ENCODE peak calls at places on chromosomes 11 and 22, in seven cellular contexts. V is H1, Y is IMR-90, D is neuronal stem cell, A is mesenchymal stem cell, U is H9, T is trophoblast cell. Z is an unnamed sample.

GRCh38 chr11:111663820-111664219 is 61.6 kb downstream of the SIK2 start:
- DNase-seq in V (no peak), Y (no peak), D (no peak), A (no peak), U (no peak), T (no peak), Z (peak)

GRCh38 chr11:128311742-128312719 is 275.3 kb downstream of the ETS1 start:
- DNase-seq in V (no peak), Y (no peak), D (no peak), A (no peak), U (no peak), T (no peak), Z (no peak)

GRCh38 chr22:44182591-44183588 is 2.2 kb downstream of the PARVG start:
- DNase-seq in V (no peak), Y (no peak), D (no peak), A (no peak), U (no peak), T (no peak), Z (no peak)

GRCh38 chr11:19742595-19743292 is 30.1 kb downstream of the NAV2 start:
- DNase-seq in V (peak), Y (peak), D (peak), A (peak), U (peak), T (peak), Z (peak)

GRCh38 chr11:128516467-128516778 is 70.9 kb downstream of the ETS1 start:
- DNase-seq in V (no peak), Y (no peak), D (no peak), A (no peak), U (no peak), T (no peak), Z (no peak)

GRCh38 chr11:75230621-75231020 is 10.0 kb upstream of the TPBGL start:
- DNase-seq in V (no peak), Y (no peak), D (no peak), A (no peak), U (no peak), T (no peak), Z (no peak)

GRCh38 chr22:22692707-22693530 is 48.5 kb downstream of the GGTLC2 start:
- DNase-seq in V (no peak), Y (peak), D (peak), A (no peak), U (peak), T (peak), Z (peak)

GRCh38 chr11:93249437-93250210 is 51.8 kb upstream of the SLC36A4 start:
- DNase-seq in V (no peak), Y (no peak), D (no peak), A (no peak), U (no peak), T (no peak), Z (peak)

GRCh38 chr11:122229611-122230386 is 113.8 kb upstream of the BLID start:
- DNase-seq in V (peak), Y (no peak), D (peak), A (no peak), U (peak), T (no peak), Z (no peak)

GRCh38 chr22:35868938-35869337 is 151.3 kb downstream of the APOL5 start:
- DNase-seq in V (no peak), Y (peak), D (peak), A (no peak), U (no peak), T (no peak), Z (peak)

GRCh38 chr22:39130892-39131855 is 21.3 kb downstream of the CBX7 start:
- DNase-seq in V (no peak), Y (peak), D (peak), A (peak), U (peak), T (no peak), Z (no peak)

GRCh38 chr11:66892926-66893325 is 36.1 kb downstream of the LRFN4 start:
- DNase-seq in V (no peak), Y (peak), D (no peak), A (peak), U (no peak), T (no peak), Z (no peak)

GRCh38 chr11:61004037-61004641 is 32.7 kb downstream of the CD6 start:
- DNase-seq in V (no peak), Y (peak), D (no peak), A (no peak), U (no peak), T (no peak), Z (no peak)

GRCh38 chr11:46291441-46292143 is 14.1 kb downstream of the CREB3L1 start:
- DNase-seq in V (no peak), Y (peak), D (no peak), A (peak), U (no peak), T (no peak), Z (no peak)

GRCh38 chr11:102368472-102368871 is 21.5 kb downstream of the BIRC2 start:
- DNase-seq in V (no peak), Y (no peak), D (no peak), A (no peak), U (no peak), T (no peak), Z (no peak)

GRCh38 chr11:61972796-61973602 is 5.6 kb upstream of the FTH1 start:
- DNase-seq in V (no peak), Y (peak), D (no peak), A (peak), U (no peak), T (peak), Z (no peak)

GRCh38 chr11:35340715-35341114 is 78.6 kb downstream of the SLC1A2 start:
- DNase-seq in V (no peak), Y (no peak), D (no peak), A (no peak), U (no peak), T (no peak), Z (no peak)

DNA sequence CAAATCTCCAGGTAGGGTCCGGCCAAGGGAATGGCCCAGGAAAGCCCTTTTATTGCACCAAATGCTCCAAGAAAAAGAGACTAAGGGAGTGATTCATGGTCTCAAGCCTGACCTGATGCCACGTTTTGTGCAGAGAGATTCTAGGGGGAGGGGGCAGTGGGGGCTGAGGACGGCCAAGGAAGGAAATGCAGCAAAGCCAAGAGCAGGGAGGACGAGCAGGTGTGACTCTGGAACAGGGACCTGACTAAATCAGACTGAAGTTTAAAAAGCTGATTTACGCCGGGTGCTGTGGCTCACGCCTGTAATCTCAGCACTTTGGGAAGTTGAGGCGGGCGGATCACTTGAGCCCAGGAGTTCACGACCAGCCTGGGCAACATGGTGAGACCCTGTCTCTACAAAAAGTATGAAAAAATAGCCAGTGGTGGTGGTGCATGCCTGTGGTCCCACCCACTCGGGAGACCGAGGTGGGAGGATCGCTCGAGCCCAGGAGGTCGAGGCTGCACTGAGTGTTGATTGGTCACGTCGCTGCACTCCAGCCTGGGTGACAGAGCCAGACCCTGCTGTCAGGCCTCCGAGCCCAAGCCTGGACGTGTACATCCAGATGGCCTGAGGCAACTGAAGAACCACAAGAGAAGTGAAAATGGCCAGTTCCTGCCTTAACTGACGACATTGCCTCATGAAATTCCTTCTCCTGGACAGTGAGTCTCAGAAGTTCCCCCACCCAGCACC is 10.8 kb upstream of the IFITM3 start:
- DNase-seq in V (no peak), Y (no peak), D (no peak), A (no peak), U (peak), T (no peak), Z (no peak)
- H2BK120ac ChIP-seq in V (no peak), Y (no peak), D (no peak), A (no peak), U (no peak), T (no peak), Z (no peak)

GRCh38 chr22:20567371-20567847 is 60.0 kb downstream of the MED15 start:
- DNase-seq in V (no peak), Y (peak), D (no peak), A (peak), U (no peak), T (peak), Z (no peak)

GRCh38 chr22:20566420-20567260 is 59.2 kb downstream of the MED15 start:
- DNase-seq in V (no peak), Y (peak), D (no peak), A (no peak), U (no peak), T (peak), Z (no peak)

GRCh38 chr22:20569059-20570058 is 61.9 kb downstream of the MED15 start:
- DNase-seq in V (no peak), Y (peak), D (no peak), A (peak), U (no peak), T (peak), Z (no peak)

GRCh38 chr22:20567993-20568417 is 60.6 kb downstream of the MED15 start:
- DNase-seq in V (no peak), Y (peak), D (no peak), A (peak), U (no peak), T (peak), Z (peak)

GRCh38 chr22:20568502-20569058 is 61.2 kb downstream of the MED15 start:
- DNase-seq in V (no peak), Y (no peak), D (no peak), A (no peak), U (no peak), T (no peak), Z (no peak)
- H2BK120ac ChIP-seq in V (no peak), Y (peak), D (no peak), A (no peak), U (no peak), T (peak), Z (no peak)

GRCh38 chr11:120996973-120997372 is 26.9 kb upstream of the TBCEL start:
- DNase-seq in V (no peak), Y (no peak), D (no peak), A (no peak), U (no peak), T (no peak), Z (peak)
- H2BK120ac ChIP-seq in V (no peak), Y (no peak), D (no peak), A (no peak), U (no peak), T (no peak), Z (peak)

GRCh38 chr11:95501761-95502266 is 270.8 kb upstream of the SESN3 start:
- DNase-seq in V (no peak), Y (no peak), D (no peak), A (no peak), U (no peak), T (no peak), Z (no peak)
- H2BK120ac ChIP-seq in V (no peak), Y (no peak), D (no peak), A (no peak), U (no peak), T (no peak), Z (no peak)

GRCh38 chr11:73295259-73295995 is 12.6 kb upstream of the ARHGEF17 start:
- DNase-seq in V (no peak), Y (peak), D (peak), A (peak), U (peak), T (peak), Z (peak)
- H2BK120ac ChIP-seq in V (no peak), Y (peak), D (no peak), A (no peak), U (no peak), T (no peak), Z (no peak)